ENCODE peak calls at places on chromosomes 11 and 22, in six cellular contexts. One of them, this sample, is unnamed.

GRCh38 chr11:94926698-94927237 is 46.6 kb downstream of the CWC15 start:
- DNase-seq in LoVo: no peak
- DNase-seq in C1 segment of cervical spinal cord: peak
- DNase-seq in colonic mucosa: peak
- DNase-seq in GOT3: peak
- DNase-seq in ELR: peak
- DNase-seq in this sample: no peak

GRCh38 chr11:36333897-36334296 is 37.8 kb downstream of the PRR5L start:
- DNase-seq in C1 segment of cervical spinal cord: no peak
- DNase-seq in colonic mucosa: no peak
- DNase-seq in LoVo: no peak
- DNase-seq in GOT3: no peak
- DNase-seq in ELR: peak
- DNase-seq in this sample: peak

GRCh38 chr11:18012314-18012905 is 437 bp downstream of the SERGEF start:
- DNase-seq in colonic mucosa: peak
- DNase-seq in GOT3: no peak
- DNase-seq in ELR: peak
- DNase-seq in LoVo: peak
- DNase-seq in C1 segment of cervical spinal cord: peak
- DNase-seq in this sample: peak

GRCh38 chr11:57638005-57638760 is 11.5 kb downstream of the YPEL4 start:
- DNase-seq in colonic mucosa: no peak
- DNase-seq in ELR: peak
- DNase-seq in GOT3: no peak
- DNase-seq in LoVo: no peak
- DNase-seq in C1 segment of cervical spinal cord: peak
- DNase-seq in this sample: no peak

GRCh38 chr11:119993732-119994131 is 144.2 kb downstream of the TRIM29 start:
- DNase-seq in GOT3: no peak
- DNase-seq in C1 segment of cervical spinal cord: no peak
- DNase-seq in LoVo: no peak
- DNase-seq in ELR: no peak
- DNase-seq in colonic mucosa: peak
- DNase-seq in this sample: peak

GRCh38 chr22:38828616-38829205 is 15.1 kb downstream of the NPTXR start:
- DNase-seq in C1 segment of cervical spinal cord: no peak
- DNase-seq in GOT3: no peak
- DNase-seq in LoVo: no peak
- DNase-seq in colonic mucosa: no peak
- DNase-seq in ELR: no peak
- DNase-seq in this sample: no peak

GRCh38 chr11:131033151-131033651 is 116.9 kb upstream of the SNX19 start:
- DNase-seq in ELR: peak
- DNase-seq in C1 segment of cervical spinal cord: no peak
- DNase-seq in GOT3: peak
- DNase-seq in colonic mucosa: no peak
- DNase-seq in LoVo: peak
- DNase-seq in this sample: peak

GRCh38 chr11:102853055-102853454 is 9.6 kb upstream of the MMP3 start:
- DNase-seq in ELR: no peak
- DNase-seq in GOT3: no peak
- DNase-seq in colonic mucosa: no peak
- DNase-seq in LoVo: no peak
- DNase-seq in C1 segment of cervical spinal cord: no peak
- DNase-seq in this sample: no peak

GRCh38 chr11:60786811-60787567 is 1.9 kb downstream of the MS4A10 start:
- DNase-seq in ELR: peak
- DNase-seq in colonic mucosa: peak
- DNase-seq in GOT3: no peak
- DNase-seq in C1 segment of cervical spinal cord: no peak
- DNase-seq in LoVo: no peak
- DNase-seq in this sample: peak

GRCh38 chr11:10233581-10233980 is 60.4 kb downstream of the SBF2 start:
- DNase-seq in ELR: peak
- DNase-seq in colonic mucosa: no peak
- DNase-seq in GOT3: no peak
- DNase-seq in C1 segment of cervical spinal cord: no peak
- DNase-seq in LoVo: no peak
- DNase-seq in this sample: peak

GRCh38 chr22:46511391-46512370 is 25.7 kb downstream of the CELSR1 start:
- DNase-seq in ELR: no peak
- DNase-seq in LoVo: no peak
- DNase-seq in GOT3: no peak
- DNase-seq in C1 segment of cervical spinal cord: no peak
- DNase-seq in colonic mucosa: no peak
- DNase-seq in this sample: no peak

GRCh38 chr11:11081273-11081672 is 223.4 kb upstream of the ZBED5 start:
- DNase-seq in LoVo: no peak
- DNase-seq in ELR: no peak
- DNase-seq in colonic mucosa: no peak
- DNase-seq in GOT3: no peak
- DNase-seq in C1 segment of cervical spinal cord: no peak
- DNase-seq in this sample: no peak

GRCh38 chr11:103633037-103633788 is 403.2 kb upstream of the DDI1 start:
- DNase-seq in LoVo: no peak
- DNase-seq in ELR: peak
- DNase-seq in C1 segment of cervical spinal cord: no peak
- DNase-seq in GOT3: no peak
- DNase-seq in colonic mucosa: no peak
- DNase-seq in this sample: no peak

GRCh38 chr22:49767355-49768062 is 60.2 kb downstream of the BRD1 start:
- DNase-seq in colonic mucosa: no peak
- DNase-seq in GOT3: no peak
- DNase-seq in LoVo: peak
- DNase-seq in C1 segment of cervical spinal cord: no peak
- DNase-seq in ELR: peak
- DNase-seq in this sample: peak

GRCh38 chr11:121930004-121930965 is 185.7 kb downstream of the BLID start:
- DNase-seq in C1 segment of cervical spinal cord: peak
- DNase-seq in colonic mucosa: no peak
- DNase-seq in ELR: peak
- DNase-seq in GOT3: no peak
- DNase-seq in LoVo: no peak
- DNase-seq in this sample: no peak

GRCh38 chr11:11987503-11988022 is 20.9 kb downstream of the DKK3 start:
- DNase-seq in GOT3: no peak
- DNase-seq in colonic mucosa: no peak
- DNase-seq in LoVo: no peak
- DNase-seq in C1 segment of cervical spinal cord: no peak
- DNase-seq in ELR: peak
- DNase-seq in this sample: no peak

GRCh38 chr11:25200925-25201324 is 704.1 kb downstream of the LUZP2 start:
- DNase-seq in colonic mucosa: no peak
- DNase-seq in ELR: no peak
- DNase-seq in LoVo: no peak
- DNase-seq in GOT3: no peak
- DNase-seq in C1 segment of cervical spinal cord: no peak
- DNase-seq in this sample: no peak

GRCh38 chr11:118917488-118918127 is 8.1 kb downstream of the BCL9L start:
- DNase-seq in GOT3: no peak
- DNase-seq in colonic mucosa: peak
- DNase-seq in ELR: peak
- DNase-seq in C1 segment of cervical spinal cord: no peak
- DNase-seq in LoVo: peak
- DNase-seq in this sample: peak

GRCh38 chr11:64538501-64538951 is 52.5 kb upstream of the SLC22A12 start:
- DNase-seq in GOT3: no peak
- DNase-seq in ELR: no peak
- DNase-seq in colonic mucosa: no peak
- DNase-seq in C1 segment of cervical spinal cord: no peak
- DNase-seq in LoVo: no peak
- DNase-seq in this sample: no peak

GRCh38 chr11:59783632-59784090 is 26.9 kb downstream of the MRPL16 start:
- DNase-seq in LoVo: no peak
- DNase-seq in GOT3: no peak
- DNase-seq in C1 segment of cervical spinal cord: no peak
- DNase-seq in ELR: no peak
- DNase-seq in colonic mucosa: no peak
- DNase-seq in this sample: no peak

GRCh38 chr22:30857103-30857502 is 111.5 kb downstream of the MORC2 start:
- DNase-seq in GOT3: no peak
- DNase-seq in ELR: no peak
- DNase-seq in LoVo: no peak
- DNase-seq in colonic mucosa: peak
- DNase-seq in C1 segment of cervical spinal cord: no peak
- DNase-seq in this sample: no peak

GRCh38 chr11:96228472-96228871 is 114.5 kb downstream of the MAML2 start:
- DNase-seq in GOT3: no peak
- DNase-seq in ELR: peak
- DNase-seq in colonic mucosa: peak
- DNase-seq in LoVo: peak
- DNase-seq in C1 segment of cervical spinal cord: no peak
- DNase-seq in this sample: peak

GRCh38 chr11:113286001-113286400 is 28.4 kb upstream of the TTC12 start:
- DNase-seq in colonic mucosa: no peak
- DNase-seq in ELR: no peak
- DNase-seq in C1 segment of cervical spinal cord: no peak
- DNase-seq in LoVo: no peak
- DNase-seq in GOT3: no peak
- DNase-seq in this sample: no peak

GRCh38 chr22:50627914-50628542 is at the start of gene ARSA:
- DNase-seq in C1 segment of cervical spinal cord: peak
- DNase-seq in ELR: peak
- DNase-seq in GOT3: peak
- DNase-seq in LoVo: peak
- DNase-seq in colonic mucosa: peak
- DNase-seq in this sample: peak

GRCh38 chr11:3022982-3023381 is 30.9 kb upstream of the NAP1L4 start:
- DNase-seq in ELR: peak
- DNase-seq in C1 segment of cervical spinal cord: no peak
- DNase-seq in colonic mucosa: no peak
- DNase-seq in GOT3: no peak
- DNase-seq in LoVo: no peak
- DNase-seq in this sample: no peak

GRCh38 chr11:43631732-43632131 is 48.8 kb upstream of the HSD17B12 start:
- DNase-seq in LoVo: no peak
- DNase-seq in ELR: no peak
- DNase-seq in GOT3: no peak
- DNase-seq in colonic mucosa: no peak
- DNase-seq in C1 segment of cervical spinal cord: no peak
- DNase-seq in this sample: no peak

GRCh38 chr11:30025396-30026139 is 8.7 kb upstream of the KCNA4 start:
- DNase-seq in ELR: no peak
- DNase-seq in colonic mucosa: no peak
- DNase-seq in LoVo: no peak
- DNase-seq in GOT3: no peak
- DNase-seq in C1 segment of cervical spinal cord: no peak
- DNase-seq in this sample: no peak